ENCODE peak calls at places on chromosomes 7 and 10, in seven cellular contexts. Y is neuronal stem cell, W is mesendoderm, A is trophoblast cell, T is H9, J is H1, O is mesenchymal stem cell. L is an unnamed sample.

GRCh38 chr10:132588301-132589013 is 50.9 kb downstream of the INPP5A start:
- DNase-seq in Y (no peak), W (no peak), A (peak; percentile 20), T (no peak), J (no peak), O (peak; percentile 68), L (no peak)

GRCh38 chr10:68406111-68406814 is 814 bp downstream of the RUFY2 start:
- DNase-seq in Y (peak; percentile 47), W (peak; percentile 69), A (peak; percentile 44), T (peak; percentile 80), J (no peak), O (peak; percentile 80), L (peak; percentile 58)

GRCh38 chr10:94103192-94103591 is 109.5 kb downstream of the PLCE1 start:
- DNase-seq in Y (no peak), W (peak; percentile 61), A (no peak), T (no peak), J (no peak), O (no peak), L (no peak)

GRCh38 chr7:5143935-5144903 is 45.8 kb upstream of the WIPI2 start:
- DNase-seq in Y (no peak), W (no peak), A (no peak), T (no peak), J (no peak), O (no peak), L (peak; percentile 1)

GRCh38 chr7:71424166-71424803 is 292.3 kb downstream of the GALNT17 start:
- DNase-seq in Y (no peak), W (no peak), A (no peak), T (no peak), J (no peak), O (no peak), L (no peak)

GRCh38 chr7:133742709-133743538 is 384.2 kb upstream of the LRGUK start:
- DNase-seq in Y (no peak), W (peak; percentile 45), A (no peak), T (no peak), J (no peak), O (peak; percentile 27), L (peak; percentile 36)

GRCh38 chr7:54090652-54091213 is 451.4 kb upstream of the VSTM2A start:
- DNase-seq in Y (no peak), W (peak; percentile 63), A (no peak), T (no peak), J (no peak), O (no peak), L (no peak)

GRCh38 chr7:149440222-149440621 is 20.6 kb downstream of the ZNF777 start:
- DNase-seq in Y (no peak), W (no peak), A (no peak), T (no peak), J (no peak), O (no peak), L (peak; percentile 14)

GRCh38 chr7:35823440-35823839 is 22.6 kb downstream of the SEPTIN7 start:
- DNase-seq in Y (no peak), W (no peak), A (no peak), T (no peak), J (no peak), O (no peak), L (no peak)

GRCh38 chr7:46738713-46739220 is 817.7 kb upstream of the IGFBP3 start:
- DNase-seq in Y (no peak), W (no peak), A (peak; percentile 6), T (no peak), J (peak; percentile 7), O (no peak), L (peak; percentile 46)

GRCh38 chr7:129574487-129574886 is 37.0 kb upstream of the NRF1 start:
- DNase-seq in Y (no peak), W (no peak), A (no peak), T (no peak), J (no peak), O (peak; percentile 52), L (peak; percentile 88)

GRCh38 chr7:93890041-93890463 is 501 bp downstream of the TFPI2 start:
- DNase-seq in Y (peak; percentile 21), W (peak; percentile 76), A (peak; percentile 32), T (peak; percentile 68), J (peak; percentile 25), O (peak; percentile 73), L (peak; percentile 63)

GRCh38 chr10:22655312-22655973 is 58.9 kb downstream of the PIP4K2A start:
- DNase-seq in Y (no peak), W (no peak), A (no peak), T (no peak), J (no peak), O (peak; percentile 96), L (peak; percentile 92)

GRCh38 chr10:44416021-44416758 is 31.3 kb upstream of the CXCL12 start:
- DNase-seq in Y (no peak), W (no peak), A (no peak), T (peak; percentile 4), J (no peak), O (no peak), L (no peak)

GRCh38 chr10:68957654-68958053 is 1.7 kb downstream of the DDX21 start:
- DNase-seq in Y (no peak), W (peak; percentile 8), A (no peak), T (no peak), J (no peak), O (peak; percentile 18), L (no peak)

GRCh38 chr7:90671571-90671970 is 75.5 kb downstream of the CDK14 start:
- DNase-seq in Y (no peak), W (no peak), A (no peak), T (no peak), J (no peak), O (no peak), L (no peak)

GRCh38 chr10:16809074-16809718 is 8.0 kb downstream of the RSU1 start:
- DNase-seq in Y (peak; percentile 35), W (peak; percentile 76), A (peak; percentile 26), T (peak; percentile 63), J (no peak), O (peak; percentile 37), L (peak; percentile 36)

GRCh38 chr7:157875230-157876179 is 538.7 kb downstream of the DNAJB6 start:
- DNase-seq in Y (peak; percentile 57), W (peak; percentile 70), A (no peak), T (peak; percentile 80), J (no peak), O (no peak), L (no peak)

GRCh38 chr7:20236790-20237189 is 19.6 kb upstream of the MACC1 start:
- DNase-seq in Y (no peak), W (no peak), A (peak; percentile 3), T (no peak), J (no peak), O (no peak), L (peak; percentile 46)

GRCh38 chr7:20240080-20240926 is 23.1 kb upstream of the MACC1 start:
- DNase-seq in Y (no peak), W (no peak), A (no peak), T (no peak), J (no peak), O (no peak), L (no peak)

GRCh38 chr7:20237464-20238267 is 20.5 kb upstream of the MACC1 start:
- DNase-seq in Y (no peak), W (no peak), A (no peak), T (no peak), J (no peak), O (no peak), L (no peak)

GRCh38 chr7:20238754-20239324 is 21.7 kb upstream of the MACC1 start:
- DNase-seq in Y (no peak), W (no peak), A (peak; percentile 54), T (no peak), J (no peak), O (no peak), L (no peak)

DNA sequence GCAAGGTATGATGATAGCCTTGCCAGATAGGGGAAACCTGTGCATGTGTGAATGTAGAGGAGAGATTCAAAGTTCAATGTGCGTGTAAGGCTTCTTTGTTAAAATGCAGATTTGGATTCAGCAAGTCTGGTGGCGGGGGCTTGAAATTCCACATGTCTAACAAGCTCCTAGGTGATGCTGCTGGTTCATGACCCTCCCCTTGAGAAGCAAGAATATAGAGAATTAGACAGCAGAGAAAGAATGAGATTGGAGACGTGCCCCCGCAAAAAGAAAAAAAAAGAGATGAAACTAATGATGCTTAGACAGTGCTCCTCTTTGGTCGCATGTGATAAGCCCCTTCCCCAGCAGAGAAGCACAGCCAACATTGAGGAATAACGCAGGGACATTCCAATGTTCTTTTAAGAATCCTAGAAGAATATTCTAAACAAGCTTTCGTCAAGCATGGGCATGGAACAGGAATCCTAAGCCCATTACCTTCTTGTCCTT is 21.1 kb upstream of the MACC1 start:
- DNase-seq in Y (no peak), W (no peak), A (no peak), T (no peak), J (no peak), O (no peak), L (no peak)
- H4K8ac ChIP-seq in Y (no peak overlapping the region), W (no peak overlapping the region), A (no peak overlapping the region), T (no peak overlapping the region), J (no peak overlapping the region), O (no peak overlapping the region), L (peak overlapping the region; percentile 60)

DNA sequence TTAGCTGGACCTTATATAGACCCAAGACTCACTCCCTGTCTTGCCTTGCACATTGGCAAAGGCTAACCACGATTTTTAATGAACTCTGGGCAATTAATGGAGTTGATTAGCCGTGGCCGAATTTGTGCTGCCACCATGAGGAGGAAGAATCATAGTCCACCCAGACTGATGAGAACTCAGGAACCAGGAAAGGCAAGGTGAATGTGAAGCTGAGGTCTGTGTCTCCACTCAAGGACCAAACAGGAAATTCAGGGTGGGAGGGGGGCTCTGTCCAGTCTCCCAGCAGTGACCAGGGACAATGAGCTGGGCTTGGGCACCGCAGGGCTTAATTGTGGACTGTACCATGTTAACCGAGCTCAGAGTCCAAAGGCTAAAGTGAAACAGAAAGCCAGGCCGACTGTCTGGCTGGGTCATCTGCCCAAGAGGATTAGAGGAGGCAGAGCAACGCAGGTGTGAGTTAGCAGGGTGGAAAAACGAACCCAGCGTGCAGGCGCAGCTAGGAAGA is 127.0 kb upstream of the JCAD start:
- DNase-seq in Y (no peak), W (no peak), A (no peak), T (no peak), J (no peak), O (peak; percentile 59), L (no peak)
- H3K9ac ChIP-seq in Y (no peak overlapping the region), W (no peak overlapping the region), A (no peak overlapping the region), T (no peak overlapping the region), J (no peak overlapping the region), O (peak overlapping the region; percentile 35), L (no peak overlapping the region)

DNA sequence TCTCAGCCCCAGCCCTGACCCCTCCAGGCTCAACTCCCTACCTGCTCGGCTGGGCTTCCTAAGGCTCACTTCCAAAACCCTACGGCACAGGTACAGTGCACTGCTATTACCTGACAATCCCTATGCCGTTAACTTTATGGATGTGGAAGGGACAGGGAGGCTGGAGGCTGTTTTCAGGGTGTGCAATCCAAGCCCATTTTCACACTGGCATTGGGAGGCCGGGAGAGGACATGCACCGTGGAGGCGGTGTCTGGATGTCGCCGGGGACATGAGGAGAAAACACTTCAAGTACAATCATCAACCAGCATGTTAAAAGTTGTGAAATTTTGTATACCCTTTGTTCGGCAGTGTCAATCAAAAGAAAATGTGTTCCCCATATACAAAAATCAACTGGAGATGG is 80.1 kb downstream of the MAD1L1 start:
- DNase-seq in Y (no peak), W (no peak), A (no peak), T (no peak), J (no peak), O (no peak), L (no peak)
- H4K8ac ChIP-seq in Y (no peak overlapping the region), W (no peak overlapping the region), A (no peak overlapping the region), T (no peak overlapping the region), J (no peak overlapping the region), O (no peak overlapping the region), L (no peak overlapping the region)

DNA sequence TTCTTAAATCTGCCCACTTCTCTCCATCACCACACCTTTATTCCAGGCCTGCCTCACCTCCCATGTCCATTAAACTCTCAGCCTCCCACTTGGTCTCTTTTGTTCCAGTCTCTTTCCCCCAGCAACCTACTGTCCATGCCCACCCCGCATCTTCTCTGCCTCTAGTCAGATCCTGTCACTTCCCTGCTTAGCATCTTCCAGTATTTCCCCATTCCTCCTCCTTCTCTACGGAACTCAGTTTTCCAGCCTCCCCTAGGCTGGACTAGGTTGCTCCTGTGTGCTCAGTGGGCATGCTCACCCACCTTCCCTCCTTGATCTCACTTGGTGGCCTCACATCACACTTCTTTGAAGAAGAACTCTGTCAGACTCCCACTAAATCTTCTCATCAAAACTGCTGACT is 179.8 kb downstream of the BAMBI start:
- DNase-seq in Y (no peak), W (no peak), A (no peak), T (no peak), J (no peak), O (no peak), L (no peak)
- H3K9ac ChIP-seq in Y (no peak overlapping the region), W (no peak overlapping the region), A (no peak overlapping the region), T (no peak overlapping the region), J (no peak overlapping the region), O (no peak overlapping the region), L (no peak overlapping the region)

L was measured in IMR-90.